ENCODE peak calls at places on chromosomes 4 and X, in nine cellular contexts. Y, R, J, O, N, Z, K, Q and H are unnamed samples.

GRCh38 chr4:145819246-145820181 is 119.1 kb downstream of the ZNF827 start:
- DNase-seq in O (no peak), J (no peak), R (no peak), Z (no peak), Q (no peak), K (no peak), N (no peak), Y (no peak), H (no peak)

GRCh38 chr4:110926841-110927400 is 304.0 kb upstream of the PITX2 start:
- DNase-seq in R (no peak), Z (no peak), Y (no peak), N (no peak), K (peak; percentile 2), O (no peak), J (no peak), Q (no peak), H (no peak)

GRCh38 chr4:97330915-97331314 is 812.4 kb downstream of the STPG2 start:
- DNase-seq in Z (no peak), O (no peak), Q (no peak), K (no peak), J (no peak), Y (no peak), N (no peak), R (no peak), H (no peak)

GRCh38 chrX:11472381-11472780 is 179.2 kb downstream of the AMELX start:
- DNase-seq in J (no peak), N (no peak), K (no peak), O (no peak), Z (no peak), Q (no peak), Y (no peak), R (no peak), H (no peak)

GRCh38 chr4:146650034-146650433 is 11.3 kb downstream of the POU4F2 start:
- DNase-seq in K (no peak), N (no peak), J (no peak), O (no peak), R (no peak), Q (no peak), Y (no peak), Z (no peak), H (no peak)

GRCh38 chrX:103480526-103480925 is 38.8 kb downstream of the RAB40A start:
- DNase-seq in Y (no peak), Z (no peak), N (no peak), J (no peak), O (no peak), Q (no peak), R (no peak), K (no peak), H (no peak)

GRCh38 chrX:57607295-57608187 is 15.7 kb downstream of the ZXDB start:
- DNase-seq in O (peak; percentile 10), Q (no peak), J (no peak), Y (no peak), N (no peak), K (no peak), R (peak; percentile 13), Z (no peak), H (no peak)

GRCh38 chrX:41238543-41238942 is 95.4 kb upstream of the DDX3X start:
- DNase-seq in J (peak; percentile 3), Q (no peak), K (peak; percentile 73), Y (no peak), N (no peak), R (no peak), Z (no peak), O (no peak), H (no peak)

GRCh38 chr4:99861120-99861905 is 32.9 kb downstream of the LAMTOR3 start:
- DNase-seq in Q (no peak), N (no peak), R (no peak), Z (no peak), J (no peak), O (no peak), Y (no peak), K (no peak), H (no peak)

GRCh38 chr4:56874166-56874565 is 33.5 kb upstream of the REST start:
- DNase-seq in J (peak; percentile 60), K (no peak), Q (no peak), R (no peak), N (no peak), Z (no peak), Y (no peak), O (peak; percentile 23), H (no peak)

GRCh38 chr4:142194905-142195304 is 558.5 kb downstream of the IL15 start:
- DNase-seq in N (no peak), O (no peak), K (peak; percentile 63), Z (no peak), Y (no peak), J (no peak), Q (no peak), R (no peak), H (no peak)

GRCh38 chr4:173448557-173448918 is 49.6 kb upstream of the SCRG1 start:
- DNase-seq in Z (no peak), Y (no peak), R (no peak), Q (no peak), K (peak; percentile 63), N (no peak), J (no peak), O (no peak), H (no peak)

GRCh38 chrX:133171962-133172708 is 46.0 kb downstream of the TFDP3 start:
- DNase-seq in R (peak; percentile 40), J (no peak), N (no peak), Z (no peak), K (no peak), Y (no peak), Q (peak; percentile 2), O (peak; percentile 41), H (peak; percentile 13)

GRCh38 chr4:61590881-61591280 is 390.8 kb downstream of the ADGRL3 start:
- DNase-seq in K (no peak), R (no peak), Z (no peak), J (no peak), Q (no peak), N (no peak), O (no peak), Y (no peak), H (no peak)

GRCh38 chrX:1486749-1487361 is 34.1 kb upstream of the ASMTL start:
- DNase-seq in Y (no peak), Q (no peak), O (no peak), K (no peak), J (no peak), Z (no peak), R (no peak), N (peak; percentile 62), H (no peak)

GRCh38 chrX:41542151-41542935 is 95.2 kb downstream of the NYX start:
- DNase-seq in O (no peak), R (peak; percentile 19), Z (no peak), Q (no peak), N (no peak), Y (no peak), K (peak; percentile 23), J (no peak), H (peak; percentile 24)